ENCODE peak calls at places on chromosomes 3 and 15, in ten cellular contexts. I is HCT116, S is GM23338, J is spleen, M is GM12878, Y is sigmoid colon, G is Panc1, C is stomach, Q is HepG2, F is transverse colon. Z is an unnamed sample. For H3K4me1, the result is how much of the 10 kb centered on the place peaks cover.

GRCh38 chr3:173584834-173585831 is 187.6 kb downstream of the NLGN1 start:
- DNase-seq in I (no peak), S (peak), J (no peak), M (no peak), Y (peak), G (no peak), C (no peak), Q (no peak), F (peak), Z (peak)

GRCh38 chr15:47351501-47351900 is 365.8 kb upstream of the SEMA6D start:
- DNase-seq in I (no peak), S (no peak), J (no peak), M (no peak), Y (no peak), G (no peak), C (no peak), Q (no peak), F (no peak), Z (no peak)

GRCh38 chr15:91133511-91133910 is 33.5 kb downstream of the SV2B start:
- DNase-seq in I (no peak), S (peak), J (no peak), M (no peak), Y (no peak), G (no peak), C (no peak), Q (no peak), F (no peak), Z (peak)

GRCh38 chr3:161770532-161771386 is 274.2 kb downstream of the OTOL1 start:
- DNase-seq in I (no peak), S (no peak), J (no peak), M (peak), Y (no peak), G (no peak), C (no peak), Q (no peak), F (no peak), Z (no peak)

GRCh38 chr15:82698711-82699345 is 10.8 kb downstream of the AP3B2 start:
- DNase-seq in I (no peak), S (no peak), J (no peak), M (no peak), Y (no peak), G (no peak), C (no peak), Q (no peak), F (no peak), Z (no peak)

GRCh38 chr3:54873059-54873695 is 54.7 kb downstream of the LRTM1 start:
- DNase-seq in I (no peak), S (no peak), J (no peak), M (no peak), Y (no peak), G (no peak), C (no peak), Q (no peak), F (no peak), Z (no peak)

GRCh38 chr3:29064085-29064484 is 216.8 kb upstream of the RBMS3 start:
- DNase-seq in I (no peak), S (no peak), J (no peak), M (no peak), Y (no peak), G (no peak), C (no peak), Q (no peak), F (no peak), Z (no peak)

GRCh38 chr3:185332026-185332735 is 30.8 kb upstream of the MAP3K13 start:
- DNase-seq in I (no peak), S (no peak), J (no peak), M (peak), Y (no peak), G (no peak), C (no peak), Q (peak), F (no peak), Z (no peak)

GRCh38 chr3:100040846-100041245 is 73.5 kb downstream of the FILIP1L start:
- DNase-seq in I (no peak), S (no peak), J (no peak), M (no peak), Y (no peak), G (no peak), C (no peak), Q (no peak), F (no peak), Z (no peak)

GRCh38 chr3:172199850-172200369 is 160.5 kb downstream of the FNDC3B start:
- DNase-seq in I (no peak), S (no peak), J (no peak), M (no peak), Y (no peak), G (no peak), C (no peak), Q (no peak), F (no peak), Z (no peak)

GRCh38 chr3:160812304-160812703 is 56.3 kb downstream of the PPM1L start:
- DNase-seq in I (no peak), S (no peak), J (no peak), M (no peak), Y (no peak), G (no peak), C (no peak), Q (no peak), F (no peak), Z (no peak)

GRCh38 chr3:167816953-167817352 is 81.4 kb downstream of the SERPINI1 start:
- DNase-seq in I (no peak), S (no peak), J (no peak), M (no peak), Y (no peak), G (no peak), C (no peak), Q (no peak), F (no peak), Z (no peak)

GRCh38 chr3:195179782-195180489 is 91.0 kb downstream of the XXYLT1 start:
- DNase-seq in I (no peak), S (no peak), J (no peak), M (no peak), Y (no peak), G (no peak), C (no peak), Q (no peak), F (no peak), Z (peak)

GRCh38 chr15:85414991-85415390 is 34.6 kb downstream of the AKAP13 start:
- DNase-seq in I (no peak), S (no peak), J (no peak), M (no peak), Y (no peak), G (no peak), C (no peak), Q (no peak), F (no peak), Z (peak)

GRCh38 chr15:85412956-85413854 is 32.8 kb downstream of the AKAP13 start:
- DNase-seq in I (peak), S (no peak), J (peak), M (peak), Y (peak), G (peak), C (peak), Q (peak), F (peak), Z (peak)

GRCh38 chr15:85414037-85414436 is 33.6 kb downstream of the AKAP13 start:
- DNase-seq in I (no peak), S (no peak), J (no peak), M (no peak), Y (no peak), G (no peak), C (no peak), Q (no peak), F (no peak), Z (no peak)

GRCh38 chr15:85414495-85414894 is 34.1 kb downstream of the AKAP13 start:
- DNase-seq in I (no peak), S (no peak), J (no peak), M (no peak), Y (no peak), G (no peak), C (no peak), Q (no peak), F (no peak), Z (no peak)

GRCh38 chr15:85411992-85412538 is 31.7 kb downstream of the AKAP13 start:
- DNase-seq in I (no peak), S (no peak), J (no peak), M (no peak), Y (no peak), G (no peak), C (no peak), Q (peak), F (no peak), Z (no peak)
- H3K4me1 ChIP-seq in I (under half), S (under half), J (under half), M (half or more), Y (half or more), G (half or more), C (under half), Q (under half), F (under half), Z (half or more)

DNA sequence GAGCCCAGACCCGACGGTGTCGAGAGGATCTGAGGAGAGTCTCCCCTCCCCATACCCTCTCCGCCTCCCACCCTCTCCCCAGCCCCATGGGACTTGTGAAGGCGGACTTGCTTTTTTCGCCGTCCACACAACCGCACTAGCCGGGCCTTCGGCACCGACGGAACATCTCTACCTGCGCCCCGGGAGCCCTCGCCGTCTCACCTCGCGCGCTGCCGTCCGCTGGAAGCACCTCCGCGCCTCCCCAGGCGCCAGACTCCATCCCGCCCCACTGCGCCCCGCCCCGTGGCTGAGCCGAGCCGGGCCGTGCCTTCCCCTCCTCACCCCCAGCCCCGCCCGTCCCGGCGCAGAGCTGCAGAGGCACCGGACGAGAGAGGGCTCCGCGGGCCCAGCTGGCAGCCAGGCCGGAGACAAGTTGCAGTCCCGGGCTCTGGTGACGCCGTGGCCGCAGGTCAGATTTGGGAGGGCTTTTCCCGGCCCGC is at the start of the genes DUOX1 and DUOXA1:
- DNase-seq in I (peak), S (peak), J (peak), M (no peak), Y (no peak), G (no peak), C (peak), Q (no peak), F (peak), Z (peak)
- H3K4me3 ChIP-seq in I (peak), S (peak), J (peak), M (no peak), Y (peak), G (no peak), C (peak), Q (no peak), F (peak), Z (peak)

GRCh38 chr3:151976211-151977050 is 103.0 kb downstream of the SUCNR1 start:
- DNase-seq in I (peak), S (no peak), J (no peak), M (no peak), Y (no peak), G (peak), C (no peak), Q (peak), F (no peak), Z (no peak)
- TF ChIP-seq POLR2AphosphoS5 in I (peak), S (no peak), J (no peak), M (no peak), Y (no peak), G (no peak), C (no peak), Q (no peak), F (no peak), Z (no peak)

GRCh38 chr15:77070180-77070499 is 769 bp downstream of the TSPAN3 start:
- DNase-seq in I (no peak), S (no peak), J (no peak), M (no peak), Y (no peak), G (no peak), C (no peak), Q (no peak), F (no peak), Z (no peak)

GRCh38 chr15:77068633-77069032 is 2.3 kb downstream of the TSPAN3 start:
- DNase-seq in I (no peak), S (no peak), J (no peak), M (no peak), Y (no peak), G (no peak), C (no peak), Q (no peak), F (no peak), Z (no peak)

GRCh38 chr15:77067691-77068367 is 3.1 kb downstream of the TSPAN3 start:
- DNase-seq in I (no peak), S (no peak), J (no peak), M (no peak), Y (no peak), G (no peak), C (no peak), Q (no peak), F (peak), Z (no peak)

GRCh38 chr15:77070500-77071337 is at the start of gene TSPAN3:
- DNase-seq in I (peak), S (peak), J (peak), M (peak), Y (peak), G (no peak), C (peak), Q (peak), F (peak), Z (peak)

GRCh38 chr15:77069521-77070121 is 1.3 kb downstream of the TSPAN3 start:
- DNase-seq in I (no peak), S (peak), J (no peak), M (no peak), Y (no peak), G (no peak), C (peak), Q (no peak), F (peak), Z (peak)
- H3K4me1 ChIP-seq in I (under half), S (under half), J (under half), M (under half), Y (under half), G (under half), C (half or more), Q (half or more), F (under half), Z (under half)

GRCh38 chr3:137761099-137761562 is 3.0 kb upstream of the SOX14 start:
- DNase-seq in I (no peak), S (peak), J (no peak), M (no peak), Y (no peak), G (no peak), C (no peak), Q (no peak), F (no peak), Z (no peak)
- H3K4me3 ChIP-seq in I (no peak), S (peak), J (no peak), M (no peak), Y (no peak), G (no peak), C (no peak), Q (no peak), F (no peak), Z (no peak)

GRCh38 chr15:71653986-71654713 is 156.2 kb upstream of the NR2E3 start:
- DNase-seq in I (no peak), S (no peak), J (no peak), M (no peak), Y (no peak), G (no peak), C (peak), Q (peak), F (no peak), Z (no peak)

GRCh38 chr15:71650603-71651002 is 159.8 kb upstream of the NR2E3 start:
- DNase-seq in I (no peak), S (no peak), J (no peak), M (no peak), Y (no peak), G (no peak), C (no peak), Q (no peak), F (no peak), Z (no peak)

GRCh38 chr15:71654714-71655174 is 155.6 kb upstream of the NR2E3 start:
- DNase-seq in I (no peak), S (no peak), J (no peak), M (no peak), Y (no peak), G (no peak), C (no peak), Q (peak), F (no peak), Z (no peak)

GRCh38 chr15:71649894-71650293 is 160.5 kb upstream of the NR2E3 start:
- DNase-seq in I (no peak), S (no peak), J (no peak), M (no peak), Y (no peak), G (no peak), C (no peak), Q (no peak), F (peak), Z (no peak)

GRCh38 chr15:71651750-71652186 is 158.6 kb upstream of the NR2E3 start:
- DNase-seq in I (peak), S (peak), J (no peak), M (peak), Y (no peak), G (peak), C (peak), Q (peak), F (peak), Z (no peak)
- TF ChIP-seq POLR2AphosphoS5 in I (no peak), S (no peak), J (no peak), M (no peak), Y (no peak), G (no peak), C (no peak), Q (no peak), F (no peak), Z (no peak)

DNA sequence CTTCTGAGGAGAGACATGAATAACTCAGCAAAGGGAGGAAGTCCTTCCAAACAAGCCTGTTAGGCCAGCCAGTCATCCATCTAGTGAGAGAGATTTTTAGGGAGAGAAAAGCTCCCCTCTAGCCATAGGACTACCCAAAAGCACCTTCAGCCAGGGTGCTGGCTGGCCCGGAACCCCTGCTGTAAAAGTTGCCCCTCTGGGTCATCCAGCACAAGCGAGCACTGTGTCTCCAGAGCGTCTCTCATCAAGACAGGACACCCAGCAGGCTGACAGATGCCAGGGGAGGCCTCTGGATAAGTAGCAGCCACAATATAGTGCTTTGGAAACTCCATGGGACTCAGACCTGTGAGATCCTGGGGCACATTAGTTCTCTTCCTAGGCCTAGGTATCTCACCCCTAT is 24.5 kb downstream of the ANXA2 start:
- DNase-seq in I (no peak), S (no peak), J (no peak), M (no peak), Y (no peak), G (no peak), C (no peak), Q (no peak), F (no peak), Z (no peak)
- H3K4me1 ChIP-seq in I (half or more), S (under half), J (under half), M (under half), Y (half or more), G (half or more), C (half or more), Q (half or more), F (under half), Z (half or more)

GRCh38 chr3:190321789-190322603 is at the start of gene CLDN1:
- DNase-seq in I (peak), S (peak), J (peak), M (no peak), Y (peak), G (no peak), C (peak), Q (peak), F (peak), Z (peak)

GRCh38 chr3:190322604-190323240 is 476 bp upstream of the CLDN1 start:
- DNase-seq in I (no peak), S (peak), J (no peak), M (no peak), Y (no peak), G (no peak), C (no peak), Q (no peak), F (no peak), Z (no peak)

GRCh38 chr3:190325923-190326322 is 3.7 kb upstream of the CLDN1 start:
- DNase-seq in I (no peak), S (peak), J (no peak), M (no peak), Y (no peak), G (no peak), C (no peak), Q (no peak), F (no peak), Z (no peak)

GRCh38 chr3:190320594-190321362 is 1.5 kb downstream of the CLDN1 start:
- DNase-seq in I (no peak), S (no peak), J (no peak), M (no peak), Y (no peak), G (no peak), C (no peak), Q (no peak), F (no peak), Z (no peak)

DNA sequence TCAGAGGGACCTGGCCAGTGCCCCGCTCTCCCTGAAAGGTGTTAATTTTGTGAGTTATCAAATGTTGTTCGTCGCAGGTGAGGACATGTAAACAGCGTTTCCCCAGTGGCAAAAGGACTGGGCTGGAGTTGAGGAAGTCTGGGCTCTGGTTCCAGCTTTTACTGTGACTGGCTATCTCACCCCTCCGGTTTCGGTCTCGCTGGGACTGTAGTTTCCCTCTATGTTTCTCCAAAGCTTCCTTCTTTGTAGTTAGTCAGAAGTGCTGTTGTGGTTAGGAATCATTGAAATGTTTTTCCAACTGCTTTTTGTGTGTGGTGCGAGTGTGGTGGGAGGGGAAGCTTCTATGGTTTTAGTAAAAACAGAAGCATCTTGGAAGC is 983 bp upstream of the CLDN1 start:
- DNase-seq in I (no peak), S (peak), J (no peak), M (no peak), Y (no peak), G (no peak), C (peak), Q (no peak), F (no peak), Z (no peak)
- H3K4me3 ChIP-seq in I (no peak), S (peak), J (no peak), M (no peak), Y (no peak), G (no peak), C (peak), Q (no peak), F (no peak), Z (no peak)

GRCh38 chr3:70261283-70261682 is 51.2 kb downstream of the MDFIC2 start:
- DNase-seq in I (no peak), S (no peak), J (no peak), M (no peak), Y (no peak), G (no peak), C (no peak), Q (no peak), F (no peak), Z (no peak)
- TF ChIP-seq POLR2AphosphoS5 in I (no peak), S (no peak), J (no peak), M (no peak), Y (no peak), G (no peak), C (no peak), Q (no peak), F (no peak), Z (no peak)

Z was measured in upper lobe of left lung.